ENCODE peak calls at places on chromosome 9, in seven cellular contexts. X is T-helper 1 cell; I is adipocyte; R is dorsolateral prefrontal cortex; E is AG10803; V is activated naive CD4-positive, alpha-beta T cell; B is omental fat pad. G is an unnamed sample.

GRCh38 chr9:124770359-124771020 is 621 bp downstream of the NR6A1 start:
- DNase-seq in X (no peak), I (no peak), R (no peak), E (no peak), V (no peak), B (no peak), G (peak; percentile 65)

GRCh38 chr9:91571036-91571435 is 147.4 kb upstream of the NFIL3 start:
- DNase-seq in X (no peak), I (peak; percentile 84), R (no peak), E (no peak), V (no peak), B (no peak), G (no peak)

GRCh38 chr9:34993502-34994428 is 4.2 kb downstream of the DNAJB5 start:
- DNase-seq in X (no peak), I (peak; percentile 51), R (peak; percentile 54), E (peak; percentile 58), V (no peak), B (peak; percentile 46), G (no peak)

GRCh38 chr9:39588056-39588814 is 232.8 kb downstream of the SPATA31A1 start:
- DNase-seq in X (no peak), I (no peak), R (no peak), E (no peak), V (no peak), B (no peak), G (no peak)

GRCh38 chr9:96660693-96661248 is 5.7 kb upstream of the PRXL2C start:
- DNase-seq in X (no peak), I (no peak), R (no peak), E (no peak), V (no peak), B (no peak), G (no peak)

GRCh38 chr9:38689678-38690077 is 30.3 kb downstream of the FAM240B start:
- DNase-seq in X (no peak), I (peak; percentile 53), R (peak; percentile 31), E (peak; percentile 12), V (no peak), B (no peak), G (no peak)

GRCh38 chr9:73667749-73668148 is 516.1 kb downstream of the ANXA1 start:
- DNase-seq in X (no peak), I (peak; percentile 23), R (no peak), E (peak; percentile 3), V (no peak), B (no peak), G (no peak)

GRCh38 chr9:123360161-123361085 is 4.4 kb downstream of the CRB2 start:
- DNase-seq in X (no peak), I (no peak), R (no peak), E (no peak), V (peak; percentile 30), B (peak; percentile 44), G (peak; percentile 82)

GRCh38 chr9:71716138-71716909 is 52.0 kb downstream of the CEMIP2 start:
- DNase-seq in X (no peak), I (peak; percentile 59), R (no peak), E (peak; percentile 12), V (no peak), B (no peak), G (no peak)

GRCh38 chr9:123302348-123303214 is 34.2 kb upstream of the STRBP start:
- DNase-seq in X (no peak), I (no peak), R (no peak), E (no peak), V (peak; percentile 8), B (no peak), G (no peak)

GRCh38 chr9:128892223-128892892 is 10.4 kb downstream of the LRRC8A start:
- DNase-seq in X (no peak), I (peak; percentile 85), R (peak; percentile 93), E (peak; percentile 88), V (no peak), B (peak; percentile 74), G (peak; percentile 87)

GRCh38 chr9:130069048-130069447 is 15.3 kb downstream of the GPR107 start:
- DNase-seq in X (no peak), I (no peak), R (no peak), E (no peak), V (no peak), B (no peak), G (no peak)

GRCh38 chr9:22514866-22515265 is 68.2 kb downstream of the DMRTA1 start:
- DNase-seq in X (no peak), I (no peak), R (no peak), E (no peak), V (no peak), B (no peak), G (no peak)

GRCh38 chr9:87156247-87156646 is 208.9 kb upstream of the GAS1 start:
- DNase-seq in X (no peak), I (no peak), R (no peak), E (no peak), V (no peak), B (no peak), G (no peak)

GRCh38 chr9:23117621-23118020 is 671.0 kb downstream of the DMRTA1 start:
- DNase-seq in X (no peak), I (peak; percentile 61), R (no peak), E (peak; percentile 52), V (no peak), B (no peak), G (no peak)

GRCh38 chr9:136840140-136840876 is 2.0 kb upstream of the AJM1 start:
- DNase-seq in X (no peak), I (no peak), R (no peak), E (no peak), V (no peak), B (no peak), G (no peak)

GRCh38 chr9:134204991-134205578 is 40.7 kb upstream of the RNU6ATAC start:
- DNase-seq in X (no peak), I (no peak), R (no peak), E (no peak), V (no peak), B (no peak), G (no peak)

GRCh38 chr9:133960568-133961129 is 31.5 kb downstream of the VAV2 start:
- DNase-seq in X (no peak), I (no peak), R (no peak), E (peak; percentile 29), V (no peak), B (no peak), G (peak; percentile 71)

GRCh38 chr9:100673249-100673648 is 95.4 kb downstream of the CAVIN4 start:
- DNase-seq in X (no peak), I (no peak), R (no peak), E (no peak), V (no peak), B (no peak), G (no peak)

GRCh38 chr9:27157086-27157485 is 48.1 kb downstream of the TEK start:
- DNase-seq in X (no peak), I (peak; percentile 37), R (no peak), E (no peak), V (no peak), B (no peak), G (no peak)

GRCh38 chr9:95102001-95102433 is 215.5 kb downstream of the FANCC start:
- DNase-seq in X (no peak), I (no peak), R (peak; percentile 69), E (no peak), V (no peak), B (no peak), G (no peak)

GRCh38 chr9:98536542-98537173 is 172.1 kb downstream of the GABBR2 start:
- DNase-seq in X (peak; percentile 28), I (no peak), R (no peak), E (no peak), V (no peak), B (no peak), G (no peak)

GRCh38 chr9:38018964-38019602 is 49.9 kb downstream of the SHB start:
- DNase-seq in X (no peak), I (peak; percentile 83), R (peak; percentile 77), E (peak; percentile 72), V (no peak), B (no peak), G (no peak)

GRCh38 chr9:76415154-76415553 is 20.9 kb upstream of the RFK start:
- DNase-seq in X (no peak), I (no peak), R (no peak), E (no peak), V (no peak), B (no peak), G (no peak)

GRCh38 chr9:122456123-122456522 is 21.6 kb downstream of the OR1J1 start:
- DNase-seq in X (no peak), I (no peak), R (no peak), E (no peak), V (no peak), B (no peak), G (no peak)

GRCh38 chr9:15642369-15642962 is 89.6 kb downstream of the CCDC171 start:
- DNase-seq in X (peak; percentile 9), I (peak; percentile 79), R (no peak), E (peak; percentile 53), V (no peak), B (no peak), G (no peak)

GRCh38 chr9:98091735-98092632 is 27.0 kb downstream of the TRIM14 start:
- DNase-seq in X (no peak), I (no peak), R (peak; percentile 46), E (peak; percentile 56), V (no peak), B (no peak), G (no peak)

GRCh38 chr9:137331929-137332328 is 29.9 kb upstream of the NRARP start:
- DNase-seq in X (no peak), I (no peak), R (no peak), E (no peak), V (no peak), B (no peak), G (no peak)

GRCh38 chr9:124941689-124942561 is 1.0 kb upstream of the GOLGA1 start:
- DNase-seq in X (peak; percentile 79), I (peak; percentile 73), R (peak; percentile 31), E (peak; percentile 51), V (peak; percentile 60), B (no peak), G (peak; percentile 88)

GRCh38 chr9:101562966-101563365 is 29.3 kb downstream of the RNF20 start:
- DNase-seq in X (no peak), I (no peak), R (no peak), E (no peak), V (no peak), B (no peak), G (no peak)

GRCh38 chr9:35426627-35427026 is 63.3 kb upstream of the RUSC2 start:
- DNase-seq in X (no peak), I (no peak), R (no peak), E (no peak), V (no peak), B (no peak), G (no peak)

GRCh38 chr9:99158629-99159028 is 53.7 kb downstream of the TGFBR1 start:
- DNase-seq in X (no peak), I (no peak), R (no peak), E (peak; percentile 20), V (no peak), B (no peak), G (no peak)

GRCh38 chr9:117178596-117179111 is 236.2 kb downstream of the ASTN2 start:
- DNase-seq in X (no peak), I (no peak), R (no peak), E (no peak), V (no peak), B (no peak), G (no peak)

GRCh38 chr9:3696368-3696767 is 170.6 kb upstream of the RFX3 start:
- DNase-seq in X (no peak), I (no peak), R (no peak), E (no peak), V (no peak), B (no peak), G (no peak)

G was measured in Peyer's patch.